ENCODE peak calls at places on chromosomes 11 and 22, in five cellular contexts. H is astrocyte of the spinal cord, R is activated B cell treated with CpG ODN at 0.5 μM for 24 hours, F is AG04450, B is K562. O is an unnamed sample.

GRCh38 chr11:119617343-119617713 is 111.7 kb downstream of the NECTIN1 start:
- DNase-seq in B (no peak), F (no peak), R (no peak), H (no peak), O (no peak)

GRCh38 chr22:44246615-44247326 is 66.0 kb downstream of the SHISAL1 start:
- DNase-seq in H (no peak), F (no peak), B (no peak), R (no peak), O (no peak)

GRCh38 chr22:37501610-37502341 is 15.6 kb upstream of the MFNG start:
- DNase-seq in F (peak), H (peak), B (no peak), R (no peak), O (peak)

GRCh38 chr11:12318791-12319733 is 58.3 kb upstream of the PARVA start:
- DNase-seq in B (no peak), R (no peak), F (peak), H (peak), O (peak)

GRCh38 chr11:46277313-46277622 is 194 bp upstream of the CREB3L1 start:
- DNase-seq in R (no peak), F (no peak), H (peak), B (no peak), O (no peak)

GRCh38 chr11:10351768-10352641 is 47.1 kb downstream of the ADM start:
- DNase-seq in R (no peak), H (peak), F (peak), B (peak), O (no peak)

GRCh38 chr22:35172452-35172851 is 84.8 kb upstream of the HMGXB4 start:
- DNase-seq in F (no peak), B (no peak), H (no peak), R (no peak), O (no peak)

GRCh38 chr11:46380340-46381045 is 976 bp upstream of the MDK start:
- DNase-seq in B (peak), R (no peak), F (no peak), H (peak), O (no peak)

GRCh38 chr22:40678493-40679248 is 613 bp upstream of the MCHR1 start:
- DNase-seq in H (no peak), R (no peak), B (no peak), F (no peak), O (no peak)

GRCh38 chr22:46876357-46876934 is 114.0 kb downstream of the TBC1D22A start:
- DNase-seq in B (no peak), H (no peak), R (no peak), F (no peak), O (no peak)

GRCh38 chr11:30553521-30554110 is 32.5 kb downstream of the MPPED2 start:
- DNase-seq in B (no peak), R (no peak), H (no peak), F (no peak), O (no peak)

GRCh38 chr11:18723991-18724390 is 2.0 kb downstream of the IGSF22 start:
- DNase-seq in R (no peak), H (no peak), F (no peak), B (no peak), O (no peak)

GRCh38 chr22:17970205-17970708 is 54.1 kb downstream of the MICAL3 start:
- DNase-seq in H (peak), B (peak), R (no peak), F (no peak), O (no peak)

GRCh38 chr11:4480577-4481539 is 1.6 kb upstream of the OR52K1 start:
- DNase-seq in H (peak), F (no peak), B (no peak), R (no peak), O (no peak)

GRCh38 chr11:35615911-35616900 is 2.1 kb upstream of the FJX1 start:
- DNase-seq in R (no peak), H (peak), B (peak), F (no peak), O (no peak)

GRCh38 chr11:60788401-60789110 is 3.4 kb downstream of the MS4A10 start:
- DNase-seq in B (no peak), R (no peak), F (no peak), H (no peak), O (no peak)

GRCh38 chr11:92227233-92227593 is 2.6 kb downstream of the FAT3 start:
- DNase-seq in B (no peak), H (no peak), R (no peak), F (no peak), O (no peak)

GRCh38 chr11:102279641-102280170 is 37.6 kb upstream of the BIRC3 start:
- DNase-seq in F (peak), B (no peak), R (no peak), H (peak), O (peak)

DNA sequence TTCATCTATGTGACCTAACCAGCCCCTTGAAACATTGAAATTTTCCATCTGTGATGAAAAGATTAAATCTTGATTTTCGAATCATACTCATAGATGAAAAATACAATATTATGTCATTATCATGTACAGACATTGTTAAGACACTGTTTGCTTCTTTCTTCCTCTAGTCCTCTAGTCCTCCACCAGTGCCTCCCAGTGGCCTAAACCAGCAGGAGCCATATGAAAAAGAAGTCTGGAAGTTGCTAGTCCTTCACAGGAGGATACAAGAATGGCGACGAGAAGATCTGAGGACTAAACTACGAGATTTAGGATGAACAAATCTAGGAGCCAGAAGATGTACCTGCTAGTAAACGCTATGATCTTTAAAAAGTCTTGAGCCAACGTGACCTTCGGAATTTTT is 134.1 kb downstream of the SLC17A6 start:
- DNase-seq in R (no peak), B (no peak), H (no peak), F (no peak), O (no peak)
- TF ChIP-seq CTCF in R (no peak), B (no peak), H (peak), F (peak), O (peak)

GRCh38 chr11:2688381-2689231 is 11.2 kb downstream of the KCNQ1OT1 start:
- DNase-seq in R (no peak), H (no peak), B (no peak), F (no peak), O (no peak)
- TF ChIP-seq CTCF in R (no peak), H (no peak), B (no peak), F (no peak), O (no peak)

DNA sequence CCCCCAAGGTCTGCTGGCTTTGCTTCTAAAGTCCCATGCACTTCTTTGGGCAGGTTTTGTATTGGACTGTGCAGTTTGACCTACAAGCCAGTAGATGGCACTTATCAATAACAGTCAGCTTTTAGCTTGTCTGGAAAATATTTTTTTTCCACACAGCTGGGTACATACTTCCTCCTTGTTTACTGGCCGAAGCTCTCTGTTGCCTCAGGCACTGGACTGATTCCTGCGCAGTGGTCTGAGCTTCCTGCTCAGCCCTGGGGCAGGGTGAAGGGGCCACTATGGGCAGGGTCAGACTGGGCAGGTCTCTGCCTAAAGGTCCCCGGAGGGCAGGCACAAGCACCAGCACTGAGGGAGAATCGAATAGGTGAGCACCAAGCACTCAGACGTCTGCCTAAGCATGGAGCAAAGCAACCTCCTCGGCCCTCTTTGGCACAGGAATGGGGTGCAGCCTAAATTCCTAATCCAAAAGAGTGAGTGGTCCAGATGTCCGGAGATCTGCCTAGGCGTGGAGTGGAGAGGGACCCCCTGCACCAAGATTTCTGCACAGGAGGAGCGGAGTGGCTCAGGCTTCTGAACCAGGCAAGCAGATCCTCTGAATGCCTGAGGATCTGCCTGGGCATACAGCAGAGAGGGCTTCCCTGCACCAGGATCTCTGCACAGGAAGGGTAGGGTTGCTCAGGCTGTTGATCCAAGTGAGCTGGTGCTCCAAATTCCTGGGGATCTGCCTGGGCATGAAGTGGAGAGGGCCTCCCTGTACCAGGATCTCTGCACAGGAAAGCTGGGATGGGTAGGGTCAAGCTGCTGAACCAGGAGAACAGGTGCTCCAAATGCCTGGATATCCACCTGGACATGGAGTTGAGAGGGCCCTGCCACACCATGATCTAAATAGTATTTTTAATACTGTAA is 105.9 kb upstream of the C11orf58 start:
- DNase-seq in R (no peak), B (no peak), F (no peak), H (peak), O (no peak)
- TF ChIP-seq CTCF in R (no peak), B (peak), F (peak), H (peak), O (no peak)

DNA sequence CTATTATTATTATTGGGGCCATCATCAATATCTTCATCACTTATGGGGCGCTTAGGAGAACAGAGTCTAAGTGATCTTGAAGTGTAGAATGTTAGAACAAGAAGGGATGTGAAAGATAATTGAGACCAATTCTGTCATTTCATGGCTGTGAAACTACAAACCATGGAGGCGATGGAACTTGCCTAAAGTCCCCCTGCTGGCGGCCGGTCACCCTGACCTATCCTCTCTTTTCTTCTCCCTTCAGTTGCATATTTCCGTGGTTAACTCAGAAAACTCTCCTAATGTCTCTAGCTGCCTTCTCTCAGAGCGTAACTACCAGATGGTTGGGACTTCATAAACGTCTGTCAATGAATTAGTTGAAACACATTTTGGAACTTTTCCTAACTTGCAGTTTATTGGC is 6.6 kb upstream of the OR4B1 start:
- DNase-seq in R (no peak), F (no peak), H (no peak), B (peak), O (no peak)
- TF ChIP-seq CTCF in R (no peak), F (peak), H (no peak), B (peak), O (peak)

GRCh38 chr11:124935548-124936514 is at the start of gene HEPACAM:
- DNase-seq in R (no peak), H (no peak), F (no peak), B (no peak), O (no peak)
- TF ChIP-seq CTCF in R (no peak), H (no peak), F (no peak), B (no peak), O (no peak)

GRCh38 chr11:23711981-23712380 is 784.9 kb upstream of the LUZP2 start:
- DNase-seq in B (no peak), F (no peak), R (no peak), H (no peak), O (no peak)
- TF ChIP-seq CTCF in B (no peak), F (no peak), R (no peak), H (no peak), O (no peak)

O was measured in AG09309.